ENCODE peak calls at places on chromosomes 3 and 15, in ten cellular contexts. One of them, this sample, is unnamed.

GRCh38 chr3:127964053-127964452 is 49.0 kb downstream of the KBTBD12 start:
- DNase-seq in psoas muscle: no peak
- DNase-seq in AG10803: no peak
- DNase-seq in lower lobe of right lung: no peak
- DNase-seq in spleen: no peak
- DNase-seq in ovary: no peak
- DNase-seq in fibroblast of the aortic adventitia: peak
- DNase-seq in fibroblast of lung: peak
- DNase-seq in choroid plexus epithelial cell: peak
- DNase-seq in A549: no peak
- DNase-seq in this sample: no peak

GRCh38 chr3:191331443-191331842 is 1.1 kb upstream of the UTS2B start:
- DNase-seq in psoas muscle: no peak
- DNase-seq in AG10803: peak
- DNase-seq in lower lobe of right lung: no peak
- DNase-seq in spleen: no peak
- DNase-seq in ovary: no peak
- DNase-seq in fibroblast of the aortic adventitia: peak
- DNase-seq in fibroblast of lung: peak
- DNase-seq in choroid plexus epithelial cell: peak
- DNase-seq in A549: no peak
- DNase-seq in this sample: no peak

GRCh38 chr15:42994546-42994945 is 74.0 kb upstream of the TTBK2 start:
- DNase-seq in psoas muscle: no peak
- DNase-seq in AG10803: peak
- DNase-seq in lower lobe of right lung: no peak
- DNase-seq in spleen: no peak
- DNase-seq in ovary: no peak
- DNase-seq in fibroblast of the aortic adventitia: peak
- DNase-seq in fibroblast of lung: peak
- DNase-seq in choroid plexus epithelial cell: peak
- DNase-seq in A549: no peak
- DNase-seq in this sample: no peak

GRCh38 chr15:87155771-87156170 is 1076.1 kb downstream of the AGBL1 start:
- DNase-seq in psoas muscle: no peak
- DNase-seq in AG10803: peak
- DNase-seq in lower lobe of right lung: no peak
- DNase-seq in spleen: no peak
- DNase-seq in ovary: no peak
- DNase-seq in fibroblast of the aortic adventitia: peak
- DNase-seq in fibroblast of lung: peak
- DNase-seq in choroid plexus epithelial cell: peak
- DNase-seq in A549: no peak
- DNase-seq in this sample: no peak

GRCh38 chr15:41653760-41654159 is 6.4 kb upstream of the MGA start:
- DNase-seq in psoas muscle: no peak
- DNase-seq in AG10803: no peak
- DNase-seq in lower lobe of right lung: no peak
- DNase-seq in spleen: no peak
- DNase-seq in ovary: no peak
- DNase-seq in fibroblast of the aortic adventitia: no peak
- DNase-seq in fibroblast of lung: no peak
- DNase-seq in choroid plexus epithelial cell: no peak
- DNase-seq in A549: no peak
- DNase-seq in this sample: no peak

GRCh38 chr15:35293353-35294130 is 208.4 kb upstream of the NANOGP8 start:
- DNase-seq in psoas muscle: no peak
- DNase-seq in AG10803: peak
- DNase-seq in lower lobe of right lung: no peak
- DNase-seq in spleen: no peak
- DNase-seq in ovary: no peak
- DNase-seq in fibroblast of the aortic adventitia: peak
- DNase-seq in fibroblast of lung: peak
- DNase-seq in choroid plexus epithelial cell: peak
- DNase-seq in A549: peak
- DNase-seq in this sample: no peak

GRCh38 chr3:42182555-42182954 is 83.4 kb downstream of the CCK start:
- DNase-seq in psoas muscle: no peak
- DNase-seq in AG10803: peak
- DNase-seq in lower lobe of right lung: no peak
- DNase-seq in spleen: no peak
- DNase-seq in ovary: no peak
- DNase-seq in fibroblast of the aortic adventitia: peak
- DNase-seq in fibroblast of lung: peak
- DNase-seq in choroid plexus epithelial cell: peak
- DNase-seq in A549: no peak
- DNase-seq in this sample: no peak

GRCh38 chr3:133994166-133994910 is 35.4 kb downstream of the SLCO2A1 start:
- DNase-seq in psoas muscle: no peak
- DNase-seq in AG10803: no peak
- DNase-seq in lower lobe of right lung: no peak
- DNase-seq in spleen: no peak
- DNase-seq in ovary: no peak
- DNase-seq in fibroblast of the aortic adventitia: no peak
- DNase-seq in fibroblast of lung: no peak
- DNase-seq in choroid plexus epithelial cell: no peak
- DNase-seq in A549: no peak
- DNase-seq in this sample: peak

GRCh38 chr3:185981621-185982020 is 43.8 kb upstream of the TRA2B start:
- DNase-seq in psoas muscle: no peak
- DNase-seq in AG10803: no peak
- DNase-seq in lower lobe of right lung: no peak
- DNase-seq in spleen: no peak
- DNase-seq in ovary: no peak
- DNase-seq in fibroblast of the aortic adventitia: no peak
- DNase-seq in fibroblast of lung: no peak
- DNase-seq in choroid plexus epithelial cell: no peak
- DNase-seq in A549: no peak
- DNase-seq in this sample: no peak

GRCh38 chr3:124143047-124143446 is 151.1 kb upstream of the ROPN1 start:
- DNase-seq in psoas muscle: no peak
- DNase-seq in AG10803: no peak
- DNase-seq in lower lobe of right lung: no peak
- DNase-seq in spleen: no peak
- DNase-seq in ovary: no peak
- DNase-seq in fibroblast of the aortic adventitia: no peak
- DNase-seq in fibroblast of lung: no peak
- DNase-seq in choroid plexus epithelial cell: no peak
- DNase-seq in A549: no peak
- DNase-seq in this sample: no peak

GRCh38 chr3:124144035-124144814 is 152.3 kb upstream of the ROPN1 start:
- DNase-seq in psoas muscle: no peak
- DNase-seq in AG10803: no peak
- DNase-seq in lower lobe of right lung: no peak
- DNase-seq in spleen: no peak
- DNase-seq in ovary: no peak
- DNase-seq in fibroblast of the aortic adventitia: no peak
- DNase-seq in fibroblast of lung: no peak
- DNase-seq in choroid plexus epithelial cell: no peak
- DNase-seq in A549: no peak
- DNase-seq in this sample: no peak

GRCh38 chr3:124149774-124150173 is 157.8 kb upstream of the ROPN1 start:
- DNase-seq in psoas muscle: no peak
- DNase-seq in AG10803: no peak
- DNase-seq in lower lobe of right lung: no peak
- DNase-seq in spleen: no peak
- DNase-seq in ovary: no peak
- DNase-seq in fibroblast of the aortic adventitia: no peak
- DNase-seq in fibroblast of lung: no peak
- DNase-seq in choroid plexus epithelial cell: no peak
- DNase-seq in A549: no peak
- DNase-seq in this sample: peak

GRCh38 chr3:124149081-124149480 is 157.2 kb upstream of the ROPN1 start:
- DNase-seq in psoas muscle: no peak
- DNase-seq in AG10803: no peak
- DNase-seq in lower lobe of right lung: no peak
- DNase-seq in spleen: no peak
- DNase-seq in ovary: no peak
- DNase-seq in fibroblast of the aortic adventitia: no peak
- DNase-seq in fibroblast of lung: no peak
- DNase-seq in choroid plexus epithelial cell: no peak
- DNase-seq in A549: no peak
- DNase-seq in this sample: no peak

GRCh38 chr3:124147429-124147828 is 155.5 kb upstream of the ROPN1 start:
- DNase-seq in psoas muscle: no peak
- DNase-seq in AG10803: no peak
- DNase-seq in lower lobe of right lung: no peak
- DNase-seq in spleen: no peak
- DNase-seq in ovary: no peak
- DNase-seq in fibroblast of the aortic adventitia: no peak
- DNase-seq in fibroblast of lung: no peak
- DNase-seq in choroid plexus epithelial cell: no peak
- DNase-seq in A549: no peak
- DNase-seq in this sample: no peak
- TF ChIP-seq CTCF in psoas muscle: no peak
- TF ChIP-seq CTCF in AG10803: no peak
- TF ChIP-seq CTCF in lower lobe of right lung: no peak
- TF ChIP-seq CTCF in spleen: no peak
- TF ChIP-seq CTCF in ovary: no peak
- TF ChIP-seq CTCF in fibroblast of the aortic adventitia: no peak
- TF ChIP-seq CTCF in fibroblast of lung: no peak
- TF ChIP-seq CTCF in choroid plexus epithelial cell: no peak
- TF ChIP-seq CTCF in A549: no peak
- TF ChIP-seq CTCF in this sample: no peak

DNA sequence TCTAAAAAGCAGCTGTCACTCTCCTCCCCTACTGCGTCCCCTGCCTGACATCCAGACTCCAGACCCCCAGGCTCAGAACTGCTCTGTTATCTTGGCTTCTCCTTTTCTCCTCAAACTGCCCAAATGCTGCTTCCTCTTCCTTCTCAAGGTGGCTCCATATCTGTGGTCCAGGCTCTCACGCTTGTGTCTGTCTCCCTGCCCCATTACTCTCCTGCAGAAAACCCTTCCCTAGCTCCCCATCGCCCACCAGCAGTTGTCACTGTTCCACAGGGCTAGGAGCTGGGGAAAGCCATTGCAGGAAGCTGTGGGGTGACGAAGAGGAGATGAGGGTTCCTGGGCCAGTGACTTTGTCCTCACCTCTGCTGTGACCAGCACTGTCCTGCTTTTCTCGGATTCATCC is 30.7 kb upstream of the CGNL1 start:
- DNase-seq in psoas muscle: no peak
- DNase-seq in AG10803: no peak
- DNase-seq in lower lobe of right lung: no peak
- DNase-seq in spleen: no peak
- DNase-seq in ovary: no peak
- DNase-seq in fibroblast of the aortic adventitia: no peak
- DNase-seq in fibroblast of lung: no peak
- DNase-seq in choroid plexus epithelial cell: peak
- DNase-seq in A549: no peak
- DNase-seq in this sample: no peak
- H3K4me3 ChIP-seq in psoas muscle: no peak
- H3K4me3 ChIP-seq in AG10803: no peak
- H3K4me3 ChIP-seq in lower lobe of right lung: no peak
- H3K4me3 ChIP-seq in spleen: no peak
- H3K4me3 ChIP-seq in ovary: no peak
- H3K4me3 ChIP-seq in fibroblast of the aortic adventitia: no peak
- H3K4me3 ChIP-seq in fibroblast of lung: no peak
- H3K4me3 ChIP-seq in choroid plexus epithelial cell: no peak
- H3K4me3 ChIP-seq in A549: no peak
- H3K4me3 ChIP-seq in this sample: no peak

GRCh38 chr3:56800373-56801150 is 1.2 kb downstream of the ARHGEF3 start:
- DNase-seq in psoas muscle: no peak
- DNase-seq in AG10803: no peak
- DNase-seq in lower lobe of right lung: no peak
- DNase-seq in spleen: peak
- DNase-seq in ovary: no peak
- DNase-seq in fibroblast of the aortic adventitia: no peak
- DNase-seq in fibroblast of lung: peak
- DNase-seq in choroid plexus epithelial cell: no peak
- DNase-seq in A549: no peak
- DNase-seq in this sample: no peak

GRCh38 chr3:56801597-56802410 is at the start of gene ARHGEF3:
- DNase-seq in psoas muscle: peak
- DNase-seq in AG10803: peak
- DNase-seq in lower lobe of right lung: peak
- DNase-seq in spleen: peak
- DNase-seq in ovary: peak
- DNase-seq in fibroblast of the aortic adventitia: peak
- DNase-seq in fibroblast of lung: peak
- DNase-seq in choroid plexus epithelial cell: peak
- DNase-seq in A549: peak
- DNase-seq in this sample: no peak

GRCh38 chr3:56802793-56803192 is 1.0 kb upstream of the ARHGEF3 start:
- DNase-seq in psoas muscle: no peak
- DNase-seq in AG10803: no peak
- DNase-seq in lower lobe of right lung: no peak
- DNase-seq in spleen: no peak
- DNase-seq in ovary: no peak
- DNase-seq in fibroblast of the aortic adventitia: no peak
- DNase-seq in fibroblast of lung: no peak
- DNase-seq in choroid plexus epithelial cell: no peak
- DNase-seq in A549: no peak
- DNase-seq in this sample: no peak

GRCh38 chr3:56801151-56801596 is 575 bp downstream of the ARHGEF3 start:
- DNase-seq in psoas muscle: no peak
- DNase-seq in AG10803: no peak
- DNase-seq in lower lobe of right lung: no peak
- DNase-seq in spleen: peak
- DNase-seq in ovary: peak
- DNase-seq in fibroblast of the aortic adventitia: no peak
- DNase-seq in fibroblast of lung: no peak
- DNase-seq in choroid plexus epithelial cell: no peak
- DNase-seq in A549: no peak
- DNase-seq in this sample: no peak

DNA sequence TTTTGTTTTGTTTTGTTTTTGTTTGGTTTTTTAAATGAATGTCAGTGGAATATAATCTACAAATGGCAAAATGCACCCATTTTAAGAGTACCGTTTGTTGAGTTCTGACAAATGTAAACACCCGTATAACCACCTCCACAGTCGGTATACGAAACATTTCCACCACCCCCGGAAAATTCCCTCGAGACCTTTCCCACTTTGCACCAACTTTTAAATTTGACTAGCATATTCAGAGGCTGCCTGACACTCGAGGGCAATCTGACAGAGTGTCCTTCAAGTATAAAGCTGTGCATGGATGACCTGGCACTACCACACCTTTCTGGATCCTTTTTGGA is 629 bp upstream of the ARHGEF3 start:
- DNase-seq in psoas muscle: no peak
- DNase-seq in AG10803: no peak
- DNase-seq in lower lobe of right lung: no peak
- DNase-seq in spleen: no peak
- DNase-seq in ovary: no peak
- DNase-seq in fibroblast of the aortic adventitia: no peak
- DNase-seq in fibroblast of lung: no peak
- DNase-seq in choroid plexus epithelial cell: no peak
- DNase-seq in A549: no peak
- DNase-seq in this sample: no peak
- TF ChIP-seq CTCF in psoas muscle: no peak
- TF ChIP-seq CTCF in AG10803: no peak
- TF ChIP-seq CTCF in lower lobe of right lung: no peak
- TF ChIP-seq CTCF in spleen: no peak
- TF ChIP-seq CTCF in ovary: no peak
- TF ChIP-seq CTCF in fibroblast of the aortic adventitia: no peak
- TF ChIP-seq CTCF in fibroblast of lung: no peak
- TF ChIP-seq CTCF in choroid plexus epithelial cell: no peak
- TF ChIP-seq CTCF in A549: no peak
- TF ChIP-seq CTCF in this sample: no peak

GRCh38 chr15:70234256-70234965 is 136.7 kb upstream of the TLE3 start:
- DNase-seq in psoas muscle: no peak
- DNase-seq in AG10803: peak
- DNase-seq in lower lobe of right lung: no peak
- DNase-seq in spleen: peak
- DNase-seq in ovary: no peak
- DNase-seq in fibroblast of the aortic adventitia: no peak
- DNase-seq in fibroblast of lung: peak
- DNase-seq in choroid plexus epithelial cell: peak
- DNase-seq in A549: no peak
- DNase-seq in this sample: no peak
- H3K4me3 ChIP-seq in psoas muscle: no peak
- H3K4me3 ChIP-seq in AG10803: no peak
- H3K4me3 ChIP-seq in lower lobe of right lung: no peak
- H3K4me3 ChIP-seq in spleen: no peak
- H3K4me3 ChIP-seq in ovary: no peak
- H3K4me3 ChIP-seq in fibroblast of the aortic adventitia: no peak
- H3K4me3 ChIP-seq in fibroblast of lung: no peak
- H3K4me3 ChIP-seq in choroid plexus epithelial cell: no peak
- H3K4me3 ChIP-seq in A549: no peak
- H3K4me3 ChIP-seq in this sample: no peak

This sample was measured in LNCaP clone FGC.